ENCODE peak calls at places on chromosomes 13 and 19, in four cellular contexts. One of them, this sample, is unnamed.

GRCh38 chr19:6062961-6063575 is 47.2 kb downstream of the RFX2 start:
- DNase-seq in stimulated activated CD8-positive, alpha-beta memory T cell treated with anti-CD3 and anti-CD28 coated beads, Interleukin-2, amount 100 ng/mL, for 48 hours: no peak
- DNase-seq in adrenal gland: peak
- DNase-seq in NCI-H446 treated with DMSO at 0.1 percent for 48 hours: no peak
- DNase-seq in this sample: no peak

GRCh38 chr19:50061650-50062049 is 35.8 kb downstream of the ZNF473 start:
- DNase-seq in stimulated activated CD8-positive, alpha-beta memory T cell treated with anti-CD3 and anti-CD28 coated beads, Interleukin-2, amount 100 ng/mL, for 48 hours: no peak
- DNase-seq in adrenal gland: no peak
- DNase-seq in NCI-H446 treated with DMSO at 0.1 percent for 48 hours: no peak
- DNase-seq in this sample: no peak

GRCh38 chr13:91346848-91347211 is 657 bp upstream of the MIR17HG start:
- DNase-seq in stimulated activated CD8-positive, alpha-beta memory T cell treated with anti-CD3 and anti-CD28 coated beads, Interleukin-2, amount 100 ng/mL, for 48 hours: no peak
- DNase-seq in NCI-H446 treated with DMSO at 0.1 percent for 48 hours: no peak
- DNase-seq in adrenal gland: no peak
- DNase-seq in this sample: peak

GRCh38 chr19:19211499-19212432 is at the start of gene NCAN:
- DNase-seq in NCI-H446 treated with DMSO at 0.1 percent for 48 hours: no peak
- DNase-seq in adrenal gland: no peak
- DNase-seq in stimulated activated CD8-positive, alpha-beta memory T cell treated with anti-CD3 and anti-CD28 coated beads, Interleukin-2, amount 100 ng/mL, for 48 hours: no peak
- DNase-seq in this sample: no peak

GRCh38 chr19:28619842-28620429 is 593.0 kb downstream of the UQCRFS1 start:
- DNase-seq in stimulated activated CD8-positive, alpha-beta memory T cell treated with anti-CD3 and anti-CD28 coated beads, Interleukin-2, amount 100 ng/mL, for 48 hours: no peak
- DNase-seq in adrenal gland: no peak
- DNase-seq in NCI-H446 treated with DMSO at 0.1 percent for 48 hours: no peak
- DNase-seq in this sample: no peak

GRCh38 chr19:2095338-2095938 is 688 bp downstream of the MOB3A start:
- DNase-seq in NCI-H446 treated with DMSO at 0.1 percent for 48 hours: no peak
- DNase-seq in adrenal gland: no peak
- DNase-seq in stimulated activated CD8-positive, alpha-beta memory T cell treated with anti-CD3 and anti-CD28 coated beads, Interleukin-2, amount 100 ng/mL, for 48 hours: no peak
- DNase-seq in this sample: no peak

GRCh38 chr19:39341122-39341719 is 1.0 kb upstream of the SAMD4B start:
- DNase-seq in stimulated activated CD8-positive, alpha-beta memory T cell treated with anti-CD3 and anti-CD28 coated beads, Interleukin-2, amount 100 ng/mL, for 48 hours: no peak
- DNase-seq in NCI-H446 treated with DMSO at 0.1 percent for 48 hours: no peak
- DNase-seq in adrenal gland: peak
- DNase-seq in this sample: no peak

GRCh38 chr19:28737021-28737525 is 475.9 kb downstream of the UQCRFS1 start:
- DNase-seq in NCI-H446 treated with DMSO at 0.1 percent for 48 hours: no peak
- DNase-seq in adrenal gland: no peak
- DNase-seq in stimulated activated CD8-positive, alpha-beta memory T cell treated with anti-CD3 and anti-CD28 coated beads, Interleukin-2, amount 100 ng/mL, for 48 hours: no peak
- DNase-seq in this sample: peak

GRCh38 chr13:104301216-104301975 is 1235.2 kb upstream of the SLC10A2 start:
- DNase-seq in adrenal gland: no peak
- DNase-seq in NCI-H446 treated with DMSO at 0.1 percent for 48 hours: peak
- DNase-seq in stimulated activated CD8-positive, alpha-beta memory T cell treated with anti-CD3 and anti-CD28 coated beads, Interleukin-2, amount 100 ng/mL, for 48 hours: no peak
- DNase-seq in this sample: no peak